ENCODE peak calls at places on chromosomes 5 and 9, in five cellular contexts. T, F, P, C and Y are unnamed samples.

GRCh38 chr5:176673651-176674583 is 26.6 kb downstream of the TSPAN17 start:
- DNase-seq in F (no peak), T (no peak), C (no peak), P (no peak), Y (no peak)

GRCh38 chr5:57438162-57438561 is 44.4 kb downstream of the ACTBL2 start:
- DNase-seq in F (no peak), T (no peak), C (peak), P (no peak), Y (no peak)

GRCh38 chr9:78857371-78858225 is 560.7 kb downstream of the PSAT1 start:
- DNase-seq in P (no peak), C (no peak), F (no peak), T (no peak), Y (no peak)

GRCh38 chr5:61631438-61631941 is 299.4 kb downstream of the ZSWIM6 start:
- DNase-seq in T (no peak), C (no peak), P (no peak), F (no peak), Y (no peak)

GRCh38 chr9:6096821-6097220 is 81.4 kb upstream of the RANBP6 start:
- DNase-seq in T (no peak), C (peak), F (no peak), P (no peak), Y (no peak)

GRCh38 chr5:177304392-177305119 is 957 bp downstream of the PRELID1 start:
- DNase-seq in C (no peak), F (peak), T (no peak), P (no peak), Y (peak)

GRCh38 chr9:38689678-38690077 is 30.3 kb downstream of the FAM240B start:
- DNase-seq in P (no peak), F (no peak), T (peak), C (no peak), Y (peak)

GRCh38 chr5:131622633-131623032 is 12.4 kb downstream of the RAPGEF6 start:
- DNase-seq in C (no peak), P (no peak), F (no peak), T (no peak), Y (no peak)

GRCh38 chr9:32728181-32728580 is 55.2 kb upstream of the TMEM215 start:
- DNase-seq in P (no peak), C (no peak), T (no peak), F (no peak), Y (no peak)

GRCh38 chr9:134152022-134152448 is 12.3 kb downstream of the RNU6ATAC start:
- DNase-seq in P (no peak), T (no peak), C (no peak), F (no peak), Y (no peak)

GRCh38 chr9:22036866-22037626 is 27.9 kb upstream of the CDKN2B start:
- DNase-seq in C (no peak), F (no peak), P (no peak), T (no peak), Y (no peak)

GRCh38 chr5:1343931-1344901 is 683 bp downstream of the CLPTM1L start:
- DNase-seq in P (no peak), F (peak), C (no peak), T (no peak), Y (no peak)

GRCh38 chr9:79638806-79639205 is 67.0 kb downstream of the TLE4 start:
- DNase-seq in T (no peak), C (no peak), F (no peak), P (no peak), Y (no peak)

GRCh38 chr9:127569819-127570401 is 42.2 kb upstream of the STXBP1 start:
- DNase-seq in F (no peak), T (peak), P (no peak), C (no peak), Y (no peak)

GRCh38 chr9:78620303-78620702 is 323.4 kb downstream of the PSAT1 start:
- DNase-seq in T (no peak), P (no peak), C (peak), F (no peak), Y (no peak)

GRCh38 chr5:144028644-144029043 is 141.8 kb downstream of the YIPF5 start:
- DNase-seq in P (no peak), C (peak), F (no peak), T (peak), Y (no peak)